ENCODE peak calls at places on chromosomes 12 and 14, in seven cellular contexts. One of them, this sample, is unnamed.

GRCh38 chr12:118148287-118148686 is 12.4 kb downstream of the PEBP1 start:
- DNase-seq in neural progenitor cell: no peak
- DNase-seq in kidney: no peak
- DNase-seq in vagina: no peak
- DNase-seq in naive thymus-derived CD4-positive, alpha-beta T cell: no peak
- DNase-seq in lung: no peak
- DNase-seq in aorta: no peak
- DNase-seq in this sample: no peak

GRCh38 chr12:46049665-46050064 is 59.3 kb upstream of the SCAF11 start:
- DNase-seq in aorta: no peak
- DNase-seq in naive thymus-derived CD4-positive, alpha-beta T cell: no peak
- DNase-seq in neural progenitor cell: no peak
- DNase-seq in lung: no peak
- DNase-seq in vagina: no peak
- DNase-seq in kidney: no peak
- DNase-seq in this sample: no peak

GRCh38 chr12:28463396-28463795 is 273.1 kb downstream of the CCDC91 start:
- DNase-seq in kidney: no peak
- DNase-seq in vagina: no peak
- DNase-seq in lung: no peak
- DNase-seq in aorta: no peak
- DNase-seq in neural progenitor cell: no peak
- DNase-seq in naive thymus-derived CD4-positive, alpha-beta T cell: no peak
- DNase-seq in this sample: no peak

GRCh38 chr14:68143341-68143807 is 323.8 kb downstream of the RAD51B start:
- DNase-seq in aorta: no peak
- DNase-seq in lung: peak
- DNase-seq in naive thymus-derived CD4-positive, alpha-beta T cell: no peak
- DNase-seq in vagina: peak
- DNase-seq in neural progenitor cell: no peak
- DNase-seq in kidney: peak
- DNase-seq in this sample: no peak

GRCh38 chr12:113625499-113625898 is 153.8 kb upstream of the LHX5 start:
- DNase-seq in kidney: no peak
- DNase-seq in naive thymus-derived CD4-positive, alpha-beta T cell: no peak
- DNase-seq in aorta: no peak
- DNase-seq in vagina: no peak
- DNase-seq in neural progenitor cell: no peak
- DNase-seq in lung: no peak
- DNase-seq in this sample: no peak

GRCh38 chr12:121238604-121239334 is 28.8 kb downstream of the P2RX4 start:
- DNase-seq in lung: no peak
- DNase-seq in aorta: no peak
- DNase-seq in naive thymus-derived CD4-positive, alpha-beta T cell: no peak
- DNase-seq in neural progenitor cell: peak
- DNase-seq in kidney: no peak
- DNase-seq in vagina: no peak
- DNase-seq in this sample: no peak

GRCh38 chr12:109715310-109716091 is 1.9 kb downstream of the FAM222A start:
- DNase-seq in kidney: no peak
- DNase-seq in aorta: peak
- DNase-seq in vagina: no peak
- DNase-seq in naive thymus-derived CD4-positive, alpha-beta T cell: no peak
- DNase-seq in lung: no peak
- DNase-seq in neural progenitor cell: peak
- DNase-seq in this sample: no peak

GRCh38 chr14:89794096-89794495 is 160.4 kb downstream of the EFCAB11 start:
- DNase-seq in lung: no peak
- DNase-seq in vagina: no peak
- DNase-seq in kidney: peak
- DNase-seq in neural progenitor cell: no peak
- DNase-seq in naive thymus-derived CD4-positive, alpha-beta T cell: no peak
- DNase-seq in aorta: peak
- DNase-seq in this sample: no peak

GRCh38 chr12:27213830-27214787 is 30.0 kb upstream of the STK38L start:
- DNase-seq in neural progenitor cell: no peak
- DNase-seq in aorta: no peak
- DNase-seq in vagina: no peak
- DNase-seq in kidney: no peak
- DNase-seq in naive thymus-derived CD4-positive, alpha-beta T cell: no peak
- DNase-seq in lung: no peak
- DNase-seq in this sample: no peak

GRCh38 chr12:13062669-13063068 is 18.5 kb downstream of the FAM234B start:
- DNase-seq in neural progenitor cell: no peak
- DNase-seq in kidney: no peak
- DNase-seq in naive thymus-derived CD4-positive, alpha-beta T cell: no peak
- DNase-seq in lung: no peak
- DNase-seq in vagina: no peak
- DNase-seq in aorta: no peak
- DNase-seq in this sample: no peak

GRCh38 chr12:67794151-67794550 is 145.6 kb downstream of the DYRK2 start:
- DNase-seq in kidney: no peak
- DNase-seq in neural progenitor cell: no peak
- DNase-seq in aorta: no peak
- DNase-seq in naive thymus-derived CD4-positive, alpha-beta T cell: no peak
- DNase-seq in vagina: no peak
- DNase-seq in lung: no peak
- DNase-seq in this sample: no peak

GRCh38 chr12:106428379-106428778 is 70.8 kb downstream of the POLR3B start:
- DNase-seq in lung: no peak
- DNase-seq in aorta: no peak
- DNase-seq in kidney: no peak
- DNase-seq in neural progenitor cell: no peak
- DNase-seq in naive thymus-derived CD4-positive, alpha-beta T cell: no peak
- DNase-seq in vagina: no peak
- DNase-seq in this sample: no peak

GRCh38 chr12:66024966-66025365 is 105.6 kb downstream of the LLPH start:
- DNase-seq in neural progenitor cell: no peak
- DNase-seq in kidney: no peak
- DNase-seq in aorta: no peak
- DNase-seq in lung: no peak
- DNase-seq in naive thymus-derived CD4-positive, alpha-beta T cell: no peak
- DNase-seq in vagina: no peak
- DNase-seq in this sample: no peak

GRCh38 chr12:153080-153746 is 60.7 kb downstream of the SLC6A12 start:
- DNase-seq in aorta: no peak
- DNase-seq in vagina: no peak
- DNase-seq in lung: peak
- DNase-seq in kidney: peak
- DNase-seq in neural progenitor cell: peak
- DNase-seq in naive thymus-derived CD4-positive, alpha-beta T cell: peak
- DNase-seq in this sample: peak

GRCh38 chr12:111074559-111074958 is 154.2 kb upstream of the MYL2 start:
- DNase-seq in aorta: no peak
- DNase-seq in vagina: no peak
- DNase-seq in neural progenitor cell: no peak
- DNase-seq in naive thymus-derived CD4-positive, alpha-beta T cell: peak
- DNase-seq in kidney: no peak
- DNase-seq in lung: no peak
- DNase-seq in this sample: no peak

GRCh38 chr12:89752331-89752730 is 43.7 kb upstream of the ATP2B1 start:
- DNase-seq in naive thymus-derived CD4-positive, alpha-beta T cell: no peak
- DNase-seq in aorta: no peak
- DNase-seq in vagina: no peak
- DNase-seq in neural progenitor cell: no peak
- DNase-seq in kidney: no peak
- DNase-seq in lung: no peak
- DNase-seq in this sample: no peak

GRCh38 chr14:89977668-89978067 is 21.9 kb downstream of the TDP1 start:
- DNase-seq in lung: no peak
- DNase-seq in neural progenitor cell: no peak
- DNase-seq in naive thymus-derived CD4-positive, alpha-beta T cell: no peak
- DNase-seq in vagina: no peak
- DNase-seq in kidney: no peak
- DNase-seq in aorta: no peak
- DNase-seq in this sample: no peak

GRCh38 chr14:72980863-72981262 is 46.0 kb downstream of the ZFYVE1 start:
- DNase-seq in neural progenitor cell: no peak
- DNase-seq in lung: no peak
- DNase-seq in naive thymus-derived CD4-positive, alpha-beta T cell: no peak
- DNase-seq in kidney: no peak
- DNase-seq in aorta: no peak
- DNase-seq in vagina: no peak
- DNase-seq in this sample: no peak

GRCh38 chr14:67392728-67393314 is 19.1 kb downstream of the PLEK2 start:
- DNase-seq in aorta: no peak
- DNase-seq in neural progenitor cell: no peak
- DNase-seq in kidney: no peak
- DNase-seq in lung: no peak
- DNase-seq in vagina: no peak
- DNase-seq in naive thymus-derived CD4-positive, alpha-beta T cell: no peak
- DNase-seq in this sample: no peak

GRCh38 chr12:65666876-65667275 is 157.4 kb upstream of the HMGA2 start:
- DNase-seq in aorta: no peak
- DNase-seq in lung: no peak
- DNase-seq in vagina: no peak
- DNase-seq in kidney: no peak
- DNase-seq in naive thymus-derived CD4-positive, alpha-beta T cell: no peak
- DNase-seq in neural progenitor cell: no peak
- DNase-seq in this sample: no peak

GRCh38 chr12:1540690-1541089 is 53.7 kb downstream of the FBXL14 start:
- DNase-seq in aorta: no peak
- DNase-seq in vagina: no peak
- DNase-seq in kidney: no peak
- DNase-seq in neural progenitor cell: no peak
- DNase-seq in naive thymus-derived CD4-positive, alpha-beta T cell: no peak
- DNase-seq in lung: no peak
- DNase-seq in this sample: no peak

GRCh38 chr12:54000105-54000773 is at the start of gene HOXC9:
- DNase-seq in vagina: no peak
- DNase-seq in aorta: peak
- DNase-seq in neural progenitor cell: no peak
- DNase-seq in lung: no peak
- DNase-seq in kidney: peak
- DNase-seq in naive thymus-derived CD4-positive, alpha-beta T cell: no peak
- DNase-seq in this sample: no peak

GRCh38 chr12:123767613-123768012 is 5.5 kb downstream of the DNAH10 start:
- DNase-seq in lung: no peak
- DNase-seq in aorta: no peak
- DNase-seq in kidney: no peak
- DNase-seq in neural progenitor cell: no peak
- DNase-seq in vagina: no peak
- DNase-seq in naive thymus-derived CD4-positive, alpha-beta T cell: no peak
- DNase-seq in this sample: no peak

GRCh38 chr14:92513966-92514843 is 624 bp downstream of the RIN3 start:
- DNase-seq in aorta: peak
- DNase-seq in kidney: peak
- DNase-seq in vagina: no peak
- DNase-seq in lung: no peak
- DNase-seq in neural progenitor cell: peak
- DNase-seq in naive thymus-derived CD4-positive, alpha-beta T cell: peak
- DNase-seq in this sample: peak

GRCh38 chr14:77260631-77261030 is 10.4 kb downstream of the NGB start:
- DNase-seq in vagina: no peak
- DNase-seq in neural progenitor cell: no peak
- DNase-seq in kidney: peak
- DNase-seq in aorta: no peak
- DNase-seq in lung: no peak
- DNase-seq in naive thymus-derived CD4-positive, alpha-beta T cell: no peak
- DNase-seq in this sample: no peak

GRCh38 chr14:87067597-87067996 is 925.4 kb downstream of the GALC start:
- DNase-seq in naive thymus-derived CD4-positive, alpha-beta T cell: no peak
- DNase-seq in aorta: no peak
- DNase-seq in kidney: no peak
- DNase-seq in neural progenitor cell: no peak
- DNase-seq in vagina: no peak
- DNase-seq in lung: no peak
- DNase-seq in this sample: no peak

GRCh38 chr14:100304825-100305445 is 1.3 kb downstream of the SLC25A29 start:
- DNase-seq in neural progenitor cell: peak
- DNase-seq in naive thymus-derived CD4-positive, alpha-beta T cell: no peak
- DNase-seq in lung: peak
- DNase-seq in vagina: no peak
- DNase-seq in aorta: no peak
- DNase-seq in kidney: peak
- DNase-seq in this sample: peak

GRCh38 chr12:19382111-19382526 is 57.2 kb upstream of the AEBP2 start:
- DNase-seq in neural progenitor cell: peak
- DNase-seq in naive thymus-derived CD4-positive, alpha-beta T cell: no peak
- DNase-seq in vagina: no peak
- DNase-seq in lung: no peak
- DNase-seq in aorta: no peak
- DNase-seq in kidney: no peak
- DNase-seq in this sample: peak
- H3K27ac ChIP-seq in neural progenitor cell: peak
- H3K27ac ChIP-seq in naive thymus-derived CD4-positive, alpha-beta T cell: no peak
- H3K27ac ChIP-seq in vagina: no peak
- H3K27ac ChIP-seq in lung: no peak
- H3K27ac ChIP-seq in aorta: no peak
- H3K27ac ChIP-seq in kidney: no peak
- H3K27ac ChIP-seq in this sample: peak

DNA sequence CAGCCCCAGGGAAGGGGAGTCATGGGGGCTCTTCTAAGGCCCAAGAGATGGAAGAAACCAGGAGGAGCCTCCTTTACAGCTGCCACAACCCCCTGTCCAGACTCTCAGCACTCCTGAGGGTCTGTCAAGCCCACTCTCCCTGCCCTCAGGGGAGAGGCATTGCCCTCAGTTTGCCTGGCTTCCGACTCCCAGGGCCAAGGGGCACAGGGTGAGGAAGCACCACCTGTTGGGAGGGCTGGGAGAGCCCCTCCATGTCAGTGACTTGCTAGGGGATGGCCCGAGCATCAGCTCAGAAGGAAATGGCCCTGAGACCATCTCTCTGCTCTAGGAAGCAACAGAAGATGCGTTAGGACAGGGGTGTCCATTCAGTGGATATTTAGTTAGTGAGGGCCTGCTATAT is 36.1 kb downstream of the LTBP2 start:
- DNase-seq in kidney: no peak
- DNase-seq in aorta: peak
- DNase-seq in naive thymus-derived CD4-positive, alpha-beta T cell: no peak
- DNase-seq in vagina: no peak
- DNase-seq in neural progenitor cell: no peak
- DNase-seq in lung: no peak
- DNase-seq in this sample: no peak
- H3K27ac ChIP-seq in kidney: no peak
- H3K27ac ChIP-seq in aorta: peak
- H3K27ac ChIP-seq in naive thymus-derived CD4-positive, alpha-beta T cell: no peak
- H3K27ac ChIP-seq in vagina: no peak
- H3K27ac ChIP-seq in neural progenitor cell: no peak
- H3K27ac ChIP-seq in lung: no peak
- H3K27ac ChIP-seq in this sample: no peak

DNA sequence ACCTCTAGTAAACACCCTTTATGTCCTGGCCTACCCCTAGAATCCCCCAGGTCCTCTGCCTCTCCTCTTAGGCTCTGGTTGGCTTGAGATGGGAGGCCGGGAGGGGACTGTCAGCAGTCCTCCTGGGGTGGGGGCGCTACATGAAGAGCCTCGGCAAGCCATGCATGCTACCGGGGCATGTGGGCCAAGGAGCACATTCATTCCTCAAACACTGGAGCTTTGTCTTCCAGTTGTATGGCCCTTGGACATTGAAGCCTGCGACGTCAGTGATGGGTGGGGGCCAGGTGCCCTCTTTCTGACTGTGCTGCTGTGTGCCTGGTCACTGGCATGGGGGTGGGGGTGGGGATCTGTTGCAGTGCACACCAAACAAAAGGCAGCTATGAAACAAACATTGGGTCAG is 15.8 kb upstream of the CELA1 start:
- DNase-seq in aorta: no peak
- DNase-seq in neural progenitor cell: no peak
- DNase-seq in kidney: no peak
- DNase-seq in lung: no peak
- DNase-seq in naive thymus-derived CD4-positive, alpha-beta T cell: no peak
- DNase-seq in vagina: no peak
- DNase-seq in this sample: no peak
- H3K27ac ChIP-seq in aorta: no peak
- H3K27ac ChIP-seq in neural progenitor cell: no peak
- H3K27ac ChIP-seq in kidney: no peak
- H3K27ac ChIP-seq in lung: no peak
- H3K27ac ChIP-seq in naive thymus-derived CD4-positive, alpha-beta T cell: no peak
- H3K27ac ChIP-seq in vagina: no peak
- H3K27ac ChIP-seq in this sample: no peak

GRCh38 chr14:34380446-34380845 is 81.6 kb downstream of the SPTSSA start:
- DNase-seq in kidney: no peak
- DNase-seq in aorta: no peak
- DNase-seq in lung: no peak
- DNase-seq in neural progenitor cell: no peak
- DNase-seq in naive thymus-derived CD4-positive, alpha-beta T cell: no peak
- DNase-seq in vagina: no peak
- DNase-seq in this sample: no peak
- H3K27ac ChIP-seq in kidney: no peak
- H3K27ac ChIP-seq in aorta: no peak
- H3K27ac ChIP-seq in lung: no peak
- H3K27ac ChIP-seq in neural progenitor cell: no peak
- H3K27ac ChIP-seq in naive thymus-derived CD4-positive, alpha-beta T cell: no peak
- H3K27ac ChIP-seq in vagina: no peak
- H3K27ac ChIP-seq in this sample: no peak